ENCODE peak calls at places on chromosomes 2 and 18, in four cellular contexts. C, S, I and X are unnamed samples.

GRCh38 chr2:133171396-133172004 is 396.8 kb downstream of the NCKAP5 start:
- DNase-seq in I (peak), S (no peak), C (peak), X (no peak)

GRCh38 chr2:226030369-226031077 is 631.0 kb downstream of the NYAP2 start:
- DNase-seq in S (no peak), I (peak), C (peak), X (no peak)

GRCh38 chr2:43623052-43623451 is 14.0 kb upstream of the PLEKHH2 start:
- DNase-seq in C (no peak), I (no peak), S (no peak), X (no peak)

GRCh38 chr2:213806125-213806726 is 522.0 kb downstream of the SPAG16 start:
- DNase-seq in C (no peak), I (no peak), S (no peak), X (no peak)

GRCh38 chr2:173058097-173058496 is 17.5 kb upstream of the MAP3K20 start:
- DNase-seq in C (no peak), S (no peak), I (no peak), X (no peak)

GRCh38 chr2:222318026-222318711 is 19.4 kb upstream of the PAX3 start:
- DNase-seq in C (peak), S (no peak), I (peak), X (no peak)

GRCh38 chr18:23585007-23585871 is 1.1 kb downstream of the NPC1 start:
- DNase-seq in I (no peak), S (no peak), C (peak), X (no peak)

GRCh38 chr2:191831410-191831994 is 15.4 kb downstream of the CAVIN2 start:
- DNase-seq in C (no peak), I (no peak), S (no peak), X (no peak)

GRCh38 chr2:99342536-99342935 is 5.3 kb downstream of the EIF5B start:
- DNase-seq in S (no peak), C (no peak), I (no peak), X (no peak)

GRCh38 chr2:12702661-12703121 is 14.0 kb upstream of the TRIB2 start:
- DNase-seq in S (no peak), I (no peak), C (no peak), X (no peak)

GRCh38 chr2:147910990-147911473 is 66.2 kb downstream of the ACVR2A start:
- DNase-seq in S (no peak), I (no peak), C (peak), X (no peak)

GRCh38 chr2:109271920-109272319 is 142.9 kb downstream of the SH3RF3 start:
- DNase-seq in I (no peak), C (no peak), S (no peak), X (no peak)

GRCh38 chr18:44826418-44827259 is 146.0 kb downstream of the SETBP1 start:
- DNase-seq in S (peak), C (no peak), I (no peak), X (no peak)

GRCh38 chr2:186887107-186888090 is 38.4 kb upstream of the ZSWIM2 start:
- DNase-seq in S (peak), C (no peak), I (no peak), X (no peak)

GRCh38 chr2:15142069-15142689 is 419.0 kb downstream of the NBAS start:
- DNase-seq in I (peak), C (peak), S (no peak), X (no peak)

GRCh38 chr2:202376460-202377307 is 557 bp downstream of the BMPR2 start:
- DNase-seq in C (peak), S (peak), I (peak), X (peak)

GRCh38 chr2:31446848-31447247 is 32.3 kb upstream of the XDH start:
- DNase-seq in C (no peak), I (no peak), S (no peak), X (no peak)

GRCh38 chr2:3000968-3001367 is 376.6 kb downstream of the EIPR1 start:
- DNase-seq in C (no peak), S (no peak), I (no peak), X (no peak)

GRCh38 chr2:203928849-203929248 is 7.7 kb upstream of the ICOS start:
- DNase-seq in C (no peak), S (no peak), I (no peak), X (no peak)

GRCh38 chr2:74550231-74550630 is 3.5 kb downstream of the LOXL3 start:
- DNase-seq in I (no peak), C (no peak), S (no peak), X (no peak)

GRCh38 chr2:233990261-233990798 is 60.2 kb upstream of the SPP2 start:
- DNase-seq in C (no peak), I (no peak), S (no peak), X (peak)

GRCh38 chr2:161418715-161419337 is 2.7 kb downstream of the TBR1 start:
- DNase-seq in I (peak), C (peak), S (no peak), X (no peak)

GRCh38 chr2:210046851-210047486 is 44.5 kb downstream of the RPE start:
- DNase-seq in C (no peak), S (no peak), I (no peak), X (no peak)

GRCh38 chr2:233412405-233412804 is 58.1 kb downstream of the DGKD start:
- DNase-seq in I (no peak), C (no peak), S (no peak), X (no peak)

GRCh38 chr18:45111507-45111858 is 430.8 kb downstream of the SETBP1 start:
- DNase-seq in S (no peak), C (no peak), I (no peak), X (no peak)

GRCh38 chr2:34738691-34739090 is 1139.6 kb upstream of the FAM98A start:
- DNase-seq in I (no peak), C (peak), S (no peak), X (no peak)
- TF ChIP-seq CTCF in I (peak), C (peak), S (no peak), X (no peak)

GRCh38 chr2:225017098-225017685 is 25.1 kb downstream of the DOCK10 start:
- DNase-seq in C (no peak), S (no peak), I (no peak), X (no peak)
- TF ChIP-seq CTCF in C (no peak), S (no peak), I (no peak), X (no peak)

GRCh38 chr2:26785431-26786206 is at the start of gene CENPA:
- DNase-seq in C (peak), S (peak), I (peak), X (peak)
- TF ChIP-seq CTCF in C (peak), S (peak), I (no peak), X (no peak)

GRCh38 chr18:48715651-48716354 is 177.0 kb downstream of the CTIF start:
- DNase-seq in I (peak), S (peak), C (no peak), X (no peak)

GRCh38 chr18:48719388-48719787 is 180.6 kb downstream of the CTIF start:
- DNase-seq in I (no peak), C (no peak), S (no peak), X (no peak)

GRCh38 chr18:48719988-48720654 is 181.3 kb downstream of the CTIF start:
- DNase-seq in S (no peak), C (no peak), I (no peak), X (no peak)

GRCh38 chr18:48720655-48721025 is 181.8 kb downstream of the CTIF start:
- DNase-seq in I (no peak), S (no peak), C (no peak), X (no peak)

DNA sequence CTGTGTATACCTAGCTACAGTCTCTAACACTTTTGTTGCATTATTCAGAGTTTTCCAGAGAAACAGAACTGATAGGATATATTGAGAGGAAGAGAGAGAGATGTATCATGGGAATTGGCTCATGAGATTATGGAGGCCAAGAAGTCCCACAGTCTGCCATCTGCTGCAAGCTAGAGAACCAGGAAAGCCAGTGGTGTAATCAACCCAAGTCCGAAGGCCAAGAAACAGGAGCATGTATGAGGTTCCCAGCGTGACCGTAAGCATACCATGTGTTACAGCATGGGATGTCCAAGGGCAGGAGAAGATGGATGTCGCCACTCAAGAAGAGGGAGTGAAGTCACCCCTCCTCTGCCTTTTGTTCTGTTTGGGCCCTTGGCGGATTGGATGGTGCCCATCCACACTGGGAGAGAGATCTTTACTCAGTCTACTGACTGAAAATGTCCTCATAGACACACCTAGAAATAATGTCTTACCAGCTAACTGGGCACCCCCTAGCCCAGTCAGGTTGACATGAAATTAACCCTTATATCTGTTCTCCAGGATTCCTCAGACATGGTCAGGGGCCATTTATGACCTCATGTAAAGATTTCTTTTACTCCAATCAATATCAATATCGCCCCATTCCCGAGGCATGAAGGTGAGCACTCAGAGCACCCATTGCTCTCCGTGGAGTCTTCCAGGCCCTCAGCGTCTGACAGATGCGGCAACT is 179.6 kb downstream of the CTIF start:
- DNase-seq in C (no peak), S (no peak), I (no peak), X (no peak)
- TF ChIP-seq CTCF in C (no peak), S (no peak), I (no peak), X (no peak)

GRCh38 chr2:142286618-142287017 is 155.8 kb upstream of the LRP1B start:
- DNase-seq in C (peak), S (no peak), I (peak), X (no peak)
- TF ChIP-seq CTCF in C (peak), S (no peak), I (peak), X (no peak)

GRCh38 chr2:8039732-8040131 is 642.1 kb upstream of the ID2 start:
- DNase-seq in S (no peak), C (no peak), I (no peak), X (no peak)
- TF ChIP-seq CTCF in S (no peak), C (no peak), I (no peak), X (no peak)

DNA sequence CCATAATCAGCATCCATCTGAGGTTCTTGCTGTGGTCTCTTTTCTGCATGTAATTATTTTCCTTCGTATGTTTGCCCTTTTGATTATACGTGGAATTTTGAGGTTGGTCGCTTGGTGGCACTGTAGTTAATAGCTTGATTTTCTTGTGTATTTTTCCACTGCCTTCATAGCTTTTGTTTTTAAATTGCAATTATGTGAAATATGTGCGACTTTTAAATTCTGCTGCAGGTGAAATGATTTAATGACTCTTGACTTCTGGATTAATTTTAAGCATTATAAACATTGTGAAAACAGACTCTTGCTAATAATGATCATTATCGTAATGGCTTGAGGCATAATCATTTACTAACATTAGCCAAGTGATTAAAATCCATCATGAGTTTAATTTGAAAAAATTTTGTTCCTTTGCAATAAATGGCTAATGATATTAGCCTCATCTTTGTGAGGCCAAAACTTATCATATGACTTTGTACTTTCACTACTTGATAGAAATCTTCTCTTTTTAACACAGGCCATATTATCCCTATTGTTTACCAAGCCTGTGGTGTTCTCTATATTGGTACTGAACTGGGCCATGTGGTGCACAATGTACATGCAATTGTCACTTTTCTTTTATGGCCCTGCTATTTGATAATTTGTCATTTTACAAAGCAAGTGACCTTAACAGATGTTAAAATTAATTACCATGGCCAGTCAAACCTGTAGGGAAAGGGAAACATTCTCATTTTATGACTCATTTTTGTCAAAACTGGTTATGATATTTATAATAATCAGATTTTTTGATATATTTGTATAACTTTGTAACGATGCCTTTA is 62.8 kb upstream of the NEUROD1 start:
- DNase-seq in S (no peak), C (peak), I (peak), X (no peak)
- TF ChIP-seq CTCF in S (peak), C (peak), I (peak), X (peak)

GRCh38 chr2:89763581-89764485 is 1072.4 kb downstream of the RPIA start:
- DNase-seq in S (peak), C (peak), I (peak), X (peak)

GRCh38 chr2:89767581-89768435 is 1076.3 kb downstream of the RPIA start:
- DNase-seq in I (peak), S (no peak), C (no peak), X (peak)

DNA sequence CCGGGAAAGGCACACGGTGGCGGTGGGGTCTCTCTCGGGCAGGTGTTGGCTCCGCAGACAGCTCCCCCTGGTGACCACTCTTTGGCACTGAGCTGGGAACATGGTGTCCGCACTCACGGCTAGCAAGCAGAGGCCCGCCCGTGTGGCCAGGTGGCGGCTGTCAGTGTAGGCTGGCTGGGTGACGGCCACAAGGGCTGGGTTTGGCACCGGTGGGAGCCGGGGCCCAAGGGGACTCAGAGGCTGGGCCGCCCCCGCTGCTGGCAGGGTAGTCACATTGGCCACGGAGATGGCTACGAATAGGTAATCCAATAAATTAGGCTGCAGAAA is 1071.7 kb downstream of the RPIA start:
- DNase-seq in C (no peak), S (peak), I (peak), X (peak)
- TF ChIP-seq CTCF in C (no peak), S (no peak), I (no peak), X (no peak)

GRCh38 chr2:194867328-194867727 is 789.7 kb upstream of the SLC39A10 start:
- DNase-seq in C (no peak), S (no peak), I (no peak), X (no peak)
- TF ChIP-seq CTCF in C (peak), S (no peak), I (no peak), X (no peak)